ENCODE peak calls at places on chromosomes 1 and 21, in eight cellular contexts. G, X, H, N, J, Y, U and W are unnamed samples.

GRCh38 chr1:6022193-6022592 is 23.5 kb upstream of the KCNAB2 start:
- DNase-seq in N (no peak), J (no peak), H (no peak), X (no peak), U (no peak), G (no peak), Y (no peak), W (no peak)

GRCh38 chr1:96968582-96969378 is 247.2 kb downstream of the PTBP2 start:
- DNase-seq in N (peak), Y (peak), X (no peak), U (no peak), G (no peak), J (no peak), H (peak), W (peak)

GRCh38 chr1:205484985-205485967 is 19.2 kb upstream of the CDK18 start:
- DNase-seq in N (peak), J (no peak), X (peak), H (peak), G (peak), U (peak), Y (peak), W (peak)

GRCh38 chr1:32448773-32449456 is 16.0 kb upstream of the ZBTB8B start:
- DNase-seq in H (peak), N (peak), Y (peak), J (no peak), X (no peak), U (peak), G (no peak), W (peak)

GRCh38 chr1:116242741-116243140 is 130.3 kb upstream of the ATP1A1 start:
- DNase-seq in H (no peak), J (no peak), G (peak), N (no peak), U (no peak), Y (no peak), X (no peak), W (no peak)

GRCh38 chr1:165355221-165355976 is 1.1 kb downstream of the LMX1A start:
- DNase-seq in J (no peak), G (no peak), Y (peak), X (no peak), U (no peak), H (no peak), N (no peak), W (no peak)

GRCh38 chr1:112956503-112957132 is 622 bp upstream of the SLC16A1 start:
- DNase-seq in G (no peak), X (no peak), H (no peak), Y (peak), N (no peak), J (no peak), U (no peak), W (no peak)

GRCh38 chr21:26835027-26835713 is 10.0 kb downstream of the ADAMTS1 start:
- DNase-seq in N (peak), X (no peak), G (no peak), H (peak), J (no peak), U (peak), Y (no peak), W (peak)

GRCh38 chr21:37863842-37864241 is 52.4 kb downstream of the KCNJ6 start:
- DNase-seq in Y (no peak), G (no peak), N (peak), H (peak), U (no peak), X (no peak), J (no peak), W (peak)

GRCh38 chr21:42161957-42162681 is 56.8 kb upstream of the ABCG1 start:
- DNase-seq in N (peak), U (peak), X (no peak), H (peak), J (no peak), G (no peak), Y (peak), W (no peak)

GRCh38 chr1:77018386-77019156 is 151.3 kb downstream of the ST6GALNAC5 start:
- DNase-seq in H (no peak), U (peak), X (no peak), Y (no peak), G (no peak), J (no peak), N (no peak), W (no peak)

GRCh38 chr1:179926494-179927205 is 28.0 kb upstream of the CEP350 start:
- DNase-seq in H (peak), G (no peak), Y (no peak), U (peak), N (peak), J (no peak), X (no peak), W (peak)

GRCh38 chr1:189269011-189269410 is 1208.7 kb downstream of the BRINP3 start:
- DNase-seq in J (no peak), Y (peak), X (no peak), U (no peak), N (peak), G (no peak), H (peak), W (peak)

GRCh38 chr1:26921126-26921461 is 449 bp upstream of the NUDC start:
- DNase-seq in J (no peak), U (no peak), Y (no peak), G (no peak), H (no peak), X (peak), N (no peak), W (no peak)

GRCh38 chr21:46003575-46004007 is 22.0 kb downstream of the COL6A1 start:
- DNase-seq in Y (no peak), H (no peak), U (no peak), N (no peak), X (peak), J (no peak), G (peak), W (no peak)

GRCh38 chr1:58456470-58456869 is 90.1 kb downstream of the OMA1 start:
- DNase-seq in X (no peak), H (peak), G (no peak), Y (no peak), N (peak), J (no peak), U (no peak), W (no peak)

GRCh38 chr1:213666113-213666512 is 321.7 kb upstream of the PROX1 start:
- DNase-seq in X (no peak), H (no peak), Y (no peak), U (no peak), N (no peak), G (no peak), J (no peak), W (no peak)

GRCh38 chr1:226355679-226356583 is 47.0 kb upstream of the LIN9 start:
- DNase-seq in G (no peak), Y (no peak), N (no peak), X (no peak), U (no peak), H (no peak), J (peak), W (no peak)

GRCh38 chr1:195591917-195592672 is 1016.1 kb downstream of the KCNT2 start:
- DNase-seq in U (peak), H (peak), N (no peak), X (no peak), J (no peak), G (no peak), Y (no peak), W (peak)

GRCh38 chr1:171596705-171597104 is 25.3 kb upstream of the MYOCOS start:
- DNase-seq in J (no peak), H (no peak), U (no peak), X (no peak), G (no peak), Y (no peak), N (no peak), W (no peak)

GRCh38 chr1:10755977-10756521 is 40.4 kb downstream of the CASZ1 start:
- DNase-seq in X (peak), N (peak), U (peak), G (peak), J (peak), Y (no peak), H (peak), W (peak)

GRCh38 chr21:44596068-44596725 is 3.9 kb upstream of the KRTAP10-6 start:
- DNase-seq in J (no peak), Y (no peak), U (peak), G (no peak), N (peak), X (no peak), H (no peak), W (no peak)

GRCh38 chr1:36087233-36088123 is 1.2 kb upstream of the ADPRS start:
- DNase-seq in U (no peak), H (no peak), X (peak), G (peak), J (no peak), N (no peak), Y (no peak), W (no peak)

GRCh38 chr21:45153358-45154318 is 79.3 kb downstream of the ADARB1 start:
- DNase-seq in J (no peak), U (no peak), G (no peak), H (no peak), N (peak), Y (no peak), X (no peak), W (no peak)

DNA sequence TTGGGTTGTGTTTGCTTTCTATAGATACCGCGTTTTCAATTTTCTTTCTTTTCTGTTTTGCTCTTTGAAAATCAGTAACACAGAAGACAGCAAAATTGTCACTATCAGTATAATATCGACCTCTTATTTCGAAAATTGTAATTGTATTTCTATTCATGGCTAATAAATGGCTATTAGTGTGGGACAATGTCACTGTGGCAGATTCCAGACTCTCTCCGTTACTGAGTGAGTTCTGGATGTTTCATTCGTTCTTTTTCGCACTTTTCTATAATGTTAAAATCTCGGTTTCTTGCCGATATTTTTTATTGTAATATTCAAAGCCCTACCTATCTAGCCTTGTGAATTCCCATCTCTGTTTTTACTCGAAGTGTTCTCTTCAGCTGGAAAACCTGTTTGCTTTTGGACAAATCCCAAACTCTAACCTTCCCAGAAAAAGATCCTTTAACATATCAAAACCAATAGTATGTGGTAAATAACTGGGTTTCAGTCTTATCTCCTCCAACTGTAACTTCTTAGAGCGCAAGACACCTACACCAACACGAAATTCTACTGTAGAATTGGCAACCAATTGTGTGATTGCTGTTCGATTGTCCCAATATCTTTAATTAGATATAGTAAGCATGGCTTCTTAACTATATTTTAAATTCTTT is 6.0 kb upstream of the MPZL1 start:
- DNase-seq in N (no peak), U (peak), J (no peak), Y (no peak), H (no peak), X (no peak), G (no peak), W (no peak)
- H3K4me3 ChIP-seq in N (peak), U (peak), J (peak), Y (peak), H (peak), X (peak), G (peak), W (peak)

GRCh38 chr1:69932760-69933159 is 272.6 kb downstream of the LRRC40 start:
- DNase-seq in U (no peak), H (no peak), Y (no peak), N (no peak), G (no peak), J (no peak), X (no peak), W (no peak)

GRCh38 chr1:69930396-69930795 is 275.0 kb downstream of the LRRC40 start:
- DNase-seq in G (no peak), J (no peak), X (no peak), N (no peak), Y (no peak), U (no peak), H (no peak), W (peak)

GRCh38 chr1:69929278-69930057 is 275.9 kb downstream of the LRRC40 start:
- DNase-seq in Y (no peak), J (no peak), N (peak), G (no peak), X (no peak), U (peak), H (peak), W (peak)
- TF ChIP-seq CTCF in Y (no peak), J (no peak), N (no peak), G (no peak), X (no peak), U (no peak), H (no peak), W (no peak)

DNA sequence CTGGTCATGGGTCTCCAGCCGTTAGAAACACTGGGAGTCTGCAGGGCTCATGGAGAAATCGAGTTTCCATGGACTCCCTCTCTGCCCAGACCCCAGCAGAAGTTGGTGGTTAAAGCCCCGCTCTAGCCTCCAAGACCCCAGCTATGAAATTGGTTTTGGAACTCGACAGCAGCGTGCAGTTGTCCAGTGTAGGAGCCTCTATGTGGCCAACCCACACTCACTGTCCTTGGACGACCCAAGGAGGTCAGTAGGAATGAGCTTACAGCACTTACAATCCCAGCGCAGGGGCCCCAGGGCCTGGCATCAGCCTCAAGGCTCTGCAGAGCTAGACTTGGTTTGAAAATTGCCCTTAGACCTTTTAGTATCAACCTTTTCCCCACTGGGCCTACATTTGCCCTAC is 3.2 kb upstream of the PRDM16 start:
- DNase-seq in H (no peak), Y (no peak), N (no peak), X (no peak), U (no peak), J (no peak), G (no peak), W (no peak)
- H3K4me3 ChIP-seq in H (no peak), Y (no peak), N (no peak), X (no peak), U (no peak), J (peak), G (peak), W (no peak)

DNA sequence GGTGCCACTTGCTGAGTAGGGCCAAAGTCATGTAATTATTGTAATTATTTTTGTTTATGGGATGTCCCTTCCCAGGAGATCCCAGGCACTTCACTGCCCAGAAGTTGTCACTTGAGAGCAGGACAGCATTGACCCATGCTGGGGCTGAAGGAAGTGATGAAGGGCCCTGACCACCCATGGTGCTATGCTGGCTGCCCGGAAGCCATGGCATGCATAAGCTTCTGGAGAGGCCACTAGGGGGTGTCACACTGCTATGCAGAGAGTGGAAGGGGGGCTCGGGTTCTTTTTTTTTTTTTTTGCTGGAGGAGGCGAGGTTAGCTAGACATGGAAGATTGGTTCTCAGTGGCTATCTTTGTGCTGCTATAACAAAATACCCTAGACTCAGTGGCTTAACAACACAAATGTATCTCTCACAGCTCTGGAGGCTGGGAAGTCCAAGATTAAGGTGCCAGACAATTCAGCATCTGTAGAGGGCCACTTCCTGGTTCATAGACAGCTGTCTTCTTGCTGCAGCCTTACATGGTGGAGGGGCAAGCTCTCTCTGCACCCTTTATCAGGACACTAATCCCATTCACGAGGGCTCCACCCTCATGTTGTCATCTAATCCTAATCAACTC is 84.9 kb downstream of the CNIH3 start:
- DNase-seq in U (peak), X (no peak), N (peak), J (no peak), G (no peak), Y (peak), H (peak), W (peak)
- TF ChIP-seq CTCF in U (peak), X (no peak), N (peak), J (peak), G (no peak), Y (peak), H (peak), W (peak)

GRCh38 chr1:23977187-23977853 is 2.8 kb downstream of the SRSF10 start:
- DNase-seq in J (no peak), G (no peak), X (no peak), U (no peak), Y (no peak), N (no peak), H (no peak), W (no peak)
- H3K4me3 ChIP-seq in J (peak), G (no peak), X (no peak), U (peak), Y (peak), N (no peak), H (peak), W (peak)

DNA sequence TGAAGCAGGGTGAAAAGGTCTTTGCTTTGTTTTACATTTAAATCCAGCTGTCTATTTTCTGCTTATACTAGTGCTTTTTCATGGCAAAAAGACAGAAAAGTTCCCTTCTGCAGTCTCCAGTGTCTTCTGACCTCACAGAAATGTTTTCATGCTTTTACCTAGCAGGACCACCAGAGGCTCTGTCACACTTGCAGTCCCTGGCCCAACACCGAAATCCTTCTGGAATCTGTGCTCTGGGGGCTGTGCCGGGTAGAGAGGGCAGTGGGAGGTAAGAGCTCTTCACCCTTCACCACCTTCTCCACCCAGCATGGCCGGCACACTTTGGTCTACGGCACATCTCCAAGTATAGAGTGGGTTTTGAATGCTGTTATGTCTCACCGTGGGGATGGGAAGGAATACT is 20.8 kb downstream of the GNAT2 start:
- DNase-seq in H (no peak), J (no peak), X (no peak), N (no peak), U (no peak), Y (peak), G (no peak), W (no peak)
- TF ChIP-seq CTCF in H (no peak), J (no peak), X (no peak), N (no peak), U (peak), Y (peak), G (no peak), W (peak)

GRCh38 chr1:46076343-46076742 is 56.1 kb downstream of the PIK3R3 start:
- DNase-seq in N (no peak), U (no peak), J (no peak), G (no peak), Y (no peak), X (no peak), H (no peak), W (no peak)
- H3K4me3 ChIP-seq in N (no peak), U (no peak), J (no peak), G (no peak), Y (no peak), X (no peak), H (no peak), W (no peak)